ENCODE peak calls at places on chromosomes 2 and 18, in seven cellular contexts. X, E, C, F, A, Z and T are unnamed samples.

GRCh38 chr2:7012141-7012809 is 95.1 kb downstream of the RNF144A start:
- DNase-seq in X (no peak), E (no peak), C (no peak), F (peak; percentile 77), A (no peak), Z (no peak), T (no peak)

GRCh38 chr18:61948842-61949438 is 56.1 kb upstream of the RNF152 start:
- DNase-seq in X (no peak), E (no peak), C (no peak), F (no peak), A (no peak), Z (no peak), T (no peak)

GRCh38 chr18:30623401-30624065 is 419.0 kb downstream of the DSC3 start:
- DNase-seq in X (no peak), E (no peak), C (no peak), F (peak; percentile 49), A (no peak), Z (no peak), T (no peak)

GRCh38 chr18:48996041-48996440 is 45.3 kb upstream of the SMAD7 start:
- DNase-seq in X (no peak), E (no peak), C (no peak), F (no peak), A (no peak), Z (no peak), T (no peak)

GRCh38 chr2:169683425-169684134 is 10.6 kb downstream of the CFAP210 start:
- DNase-seq in X (no peak), E (no peak), C (no peak), F (no peak), A (no peak), Z (no peak), T (peak; percentile 9)

GRCh38 chr2:169997140-169997887 is 170.1 kb downstream of the UBR3 start:
- DNase-seq in X (no peak), E (no peak), C (no peak), F (no peak), A (no peak), Z (no peak), T (no peak)

GRCh38 chr2:172420096-172420671 is 7.2 kb upstream of the ITGA6 start:
- DNase-seq in X (no peak), E (no peak), C (no peak), F (no peak), A (no peak), Z (no peak), T (no peak)

GRCh38 chr18:11119962-11120361 is 29.4 kb downstream of the PIEZO2 start:
- DNase-seq in X (no peak), E (no peak), C (no peak), F (peak; percentile 39), A (no peak), Z (no peak), T (no peak)

GRCh38 chr2:133789743-133790142 is 221.5 kb upstream of the NCKAP5 start:
- DNase-seq in X (no peak), E (no peak), C (no peak), F (no peak), A (no peak), Z (no peak), T (no peak)

GRCh38 chr2:41167014-41167413 is 715.1 kb upstream of the SLC8A1 start:
- DNase-seq in X (no peak), E (no peak), C (no peak), F (no peak), A (no peak), Z (no peak), T (no peak)

GRCh38 chr2:215888680-215889079 is 124.7 kb downstream of the MREG start:
- DNase-seq in X (no peak), E (no peak), C (no peak), F (peak; percentile 25), A (no peak), Z (no peak), T (no peak)

GRCh38 chr2:168233166-168233565 is 14.2 kb downstream of the STK39 start:
- DNase-seq in X (no peak), E (no peak), C (no peak), F (no peak), A (no peak), Z (no peak), T (no peak)

GRCh38 chr2:103847276-103847675 is 1006.6 kb upstream of the POU3F3 start:
- DNase-seq in X (no peak), E (no peak), C (no peak), F (peak; percentile 51), A (no peak), Z (no peak), T (no peak)

GRCh38 chr2:73842739-73843019 is 13.9 kb downstream of the STAMBP start:
- DNase-seq in X (no peak), E (no peak), C (no peak), F (no peak), A (no peak), Z (no peak), T (no peak)

GRCh38 chr2:57126410-57126809 is 920.2 kb upstream of the VRK2 start:
- DNase-seq in X (no peak), E (no peak), C (no peak), F (no peak), A (no peak), Z (no peak), T (no peak)

GRCh38 chr2:226915846-226916360 is 80.0 kb downstream of the RHBDD1 start:
- DNase-seq in X (no peak), E (no peak), C (no peak), F (peak; percentile 75), A (no peak), Z (no peak), T (no peak)

GRCh38 chr18:55593888-55594287 is 5.9 kb upstream of the TCF4 start:
- DNase-seq in X (no peak), E (no peak), C (no peak), F (peak; percentile 36), A (no peak), Z (no peak), T (no peak)

GRCh38 chr2:55454121-55454520 is 34.5 kb upstream of the CCDC88A start:
- DNase-seq in X (no peak), E (no peak), C (no peak), F (no peak), A (no peak), Z (no peak), T (no peak)

GRCh38 chr2:1051075-1051474 is 100.4 kb downstream of the SNTG2 start:
- DNase-seq in X (no peak), E (no peak), C (no peak), F (peak; percentile 23), A (no peak), Z (no peak), T (no peak)

GRCh38 chr2:12006841-12007240 is 260.4 kb downstream of the LPIN1 start:
- DNase-seq in X (no peak), E (no peak), C (no peak), F (peak; percentile 78), A (no peak), Z (no peak), T (no peak)

GRCh38 chr2:81263989-81264388 is 959.4 kb upstream of the LRRTM1 start:
- DNase-seq in X (no peak), E (no peak), C (no peak), F (no peak), A (no peak), Z (no peak), T (no peak)

GRCh38 chr2:199488772-199489400 is 31.1 kb upstream of the SATB2 start:
- DNase-seq in X (peak; percentile 56), E (peak; percentile 23), C (no peak), F (peak; percentile 32), A (no peak), Z (peak; percentile 64), T (peak; percentile 58)

GRCh38 chr2:112216158-112216557 is 38.7 kb downstream of the ZC3H8 start:
- DNase-seq in X (no peak), E (no peak), C (no peak), F (peak; percentile 9), A (no peak), Z (no peak), T (no peak)

GRCh38 chr2:209933499-209934458 is 68.7 kb upstream of the RPE start:
- DNase-seq in X (no peak), E (no peak), C (no peak), F (peak; percentile 92), A (no peak), Z (peak; percentile 53), T (no peak)

GRCh38 chr2:100742884-100743283 is 77.1 kb upstream of the NPAS2 start:
- DNase-seq in X (no peak), E (no peak), C (no peak), F (peak; percentile 94), A (no peak), Z (no peak), T (no peak)

GRCh38 chr2:120906914-120907313 is 171.2 kb downstream of the GLI2 start:
- DNase-seq in X (no peak), E (no peak), C (no peak), F (no peak), A (no peak), Z (no peak), T (no peak)

GRCh38 chr2:153543639-153544071 is 65.1 kb upstream of the RPRM start:
- DNase-seq in X (no peak), E (no peak), C (no peak), F (no peak), A (no peak), Z (no peak), T (no peak)

GRCh38 chr18:31983976-31984375 is 34.6 kb upstream of the RNF125 start:
- DNase-seq in X (no peak), E (no peak), C (no peak), F (no peak), A (no peak), Z (no peak), T (no peak)

GRCh38 chr2:151085101-151085640 is 176.5 kb downstream of the RBM43 start:
- DNase-seq in X (no peak), E (no peak), C (no peak), F (no peak), A (no peak), Z (no peak), T (no peak)

GRCh38 chr18:42296192-42296591 is 341.2 kb downstream of the PIK3C3 start:
- DNase-seq in X (no peak), E (no peak), C (no peak), F (peak; percentile 61), A (no peak), Z (no peak), T (no peak)

GRCh38 chr2:191571163-191571769 is 106.7 kb upstream of the NABP1 start:
- DNase-seq in X (peak; percentile 52), E (peak; percentile 3), C (no peak), F (peak; percentile 73), A (no peak), Z (no peak), T (peak; percentile 78)

GRCh38 chr2:12315224-12315623 is 401.5 kb upstream of the TRIB2 start:
- DNase-seq in X (no peak), E (no peak), C (no peak), F (no peak), A (no peak), Z (no peak), T (peak; percentile 17)

GRCh38 chr18:45106331-45106774 is 425.7 kb downstream of the SETBP1 start:
- DNase-seq in X (peak; percentile 40), E (peak; percentile 3), C (no peak), F (peak; percentile 81), A (no peak), Z (no peak), T (peak; percentile 99)

GRCh38 chr18:22422909-22423548 is 5.3 kb upstream of the CTAGE1 start:
- DNase-seq in X (no peak), E (no peak), C (no peak), F (peak; percentile 76), A (no peak), Z (peak; percentile 86), T (no peak)

GRCh38 chr2:144490857-144491256 is 29.1 kb downstream of the ZEB2 start:
- DNase-seq in X (no peak), E (no peak), C (no peak), F (no peak), A (no peak), Z (no peak), T (no peak)